ENCODE peak calls at places on chromosomes 13 and 19, in four cellular contexts. Y is colonic mucosa, U is mesendoderm, H is H7. K is an unnamed sample.

GRCh38 chr13:88376762-88377388 is 705.7 kb downstream of the SLITRK5 start:
- DNase-seq in H (no peak), Y (no peak), U (no peak), K (no peak)

GRCh38 chr19:36646746-36647145 is 19.9 kb downstream of the ZNF461 start:
- DNase-seq in U (no peak), H (no peak), Y (no peak), K (no peak)

GRCh38 chr13:50359779-50360178 is 344.5 kb downstream of the KCNRG start:
- DNase-seq in U (no peak), Y (no peak), H (no peak), K (no peak)

GRCh38 chr19:17725422-17726078 is 6.3 kb downstream of the MAP1S start:
- DNase-seq in Y (no peak), U (no peak), H (peak), K (no peak)

GRCh38 chr13:28717170-28717569 is 1.6 kb downstream of the SLC46A3 start:
- DNase-seq in H (no peak), Y (no peak), U (peak), K (no peak)

GRCh38 chr19:13078897-13079541 is 23.6 kb downstream of the LYL1 start:
- DNase-seq in Y (peak), U (no peak), H (no peak), K (no peak)

GRCh38 chr13:73998631-73999030 is 135.6 kb downstream of the KLF12 start:
- DNase-seq in U (no peak), H (no peak), Y (no peak), K (no peak)

GRCh38 chr13:71866173-71867091 is 572 bp downstream of the DACH1 start:
- DNase-seq in Y (peak), H (peak), U (peak), K (peak)

GRCh38 chr13:51235186-51235585 is 13.0 kb downstream of the FAM124A start:
- DNase-seq in H (no peak), Y (no peak), U (no peak), K (no peak)

GRCh38 chr19:14835011-14835410 is at the start of the genes OR7A5 and OR7C1:
- DNase-seq in U (no peak), Y (no peak), H (peak), K (no peak)

GRCh38 chr13:73057284-73058025 is 1.4 kb upstream of the KLF5 start:
- DNase-seq in U (no peak), H (no peak), Y (no peak), K (no peak)

GRCh38 chr13:113616991-113617749 is 32.6 kb downstream of the TFDP1 start:
- DNase-seq in U (peak), Y (no peak), H (peak), K (no peak)

GRCh38 chr13:89925107-89925506 is 1422.4 kb upstream of the MIR17HG start:
- DNase-seq in H (peak), Y (no peak), U (peak), K (no peak)

GRCh38 chr19:51742736-51743288 is 8.9 kb downstream of the FPR1 start:
- DNase-seq in Y (no peak), H (no peak), U (no peak), K (no peak)

GRCh38 chr19:50719119-50719435 is 525 bp downstream of the SHANK1 start:
- DNase-seq in U (no peak), Y (no peak), H (no peak), K (no peak)

GRCh38 chr19:50717026-50717723 is 2.4 kb downstream of the SHANK1 start:
- DNase-seq in H (peak), Y (no peak), U (no peak), K (no peak)

GRCh38 chr19:50717891-50718254 is 1.7 kb downstream of the SHANK1 start:
- DNase-seq in U (peak), Y (no peak), H (no peak), K (no peak)

GRCh38 chr19:50719566-50719965 is at the start of gene SHANK1:
- DNase-seq in U (no peak), Y (no peak), H (peak), K (no peak)

DNA sequence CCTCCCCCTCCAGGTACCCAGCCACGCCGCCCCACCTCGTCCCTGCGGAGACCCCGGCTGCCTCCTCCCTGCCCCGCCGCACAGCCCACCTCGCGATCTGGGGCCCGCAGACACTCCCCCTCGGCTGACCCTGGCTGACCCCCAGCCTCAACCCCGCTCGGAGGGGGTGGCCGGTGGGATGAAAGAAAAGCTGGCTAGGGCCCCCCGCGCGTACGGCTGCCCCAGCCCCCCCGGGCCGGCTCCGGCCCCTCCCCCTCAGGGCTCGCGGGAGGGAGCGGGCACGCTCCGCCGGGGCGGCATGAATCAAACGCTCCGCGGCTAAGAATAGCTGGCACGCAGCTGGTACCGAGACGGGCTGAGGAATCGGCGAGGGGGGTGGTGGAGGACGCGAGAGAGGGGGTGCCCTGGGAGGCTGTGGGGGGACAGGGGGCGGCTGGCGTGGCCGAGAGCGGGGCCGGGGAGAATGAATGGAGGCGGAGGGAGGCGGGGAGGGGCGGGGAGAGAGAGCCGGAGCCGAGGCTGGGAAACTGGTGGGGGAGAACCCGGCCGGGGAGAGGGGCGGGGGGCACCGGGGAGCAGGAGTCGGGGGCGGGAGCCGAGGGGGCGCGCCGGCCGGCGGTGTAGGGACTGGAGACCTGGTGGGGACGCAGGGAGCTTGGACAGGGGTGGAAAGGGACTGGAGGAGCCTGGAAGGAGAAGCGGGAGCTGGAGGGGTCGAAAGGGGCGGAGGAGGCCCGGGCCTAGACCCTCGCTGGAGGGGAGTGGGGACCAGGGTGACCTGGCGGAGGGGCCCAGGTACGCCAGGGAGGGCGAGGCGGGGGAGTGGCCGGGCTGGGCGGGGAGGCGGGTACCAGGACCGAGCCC is 1.1 kb downstream of the SHANK1 start:
- DNase-seq in U (no peak), H (peak), Y (no peak), K (no peak)
- H3K4me3 ChIP-seq in U (peak), H (peak), Y (no peak), K (peak)

DNA sequence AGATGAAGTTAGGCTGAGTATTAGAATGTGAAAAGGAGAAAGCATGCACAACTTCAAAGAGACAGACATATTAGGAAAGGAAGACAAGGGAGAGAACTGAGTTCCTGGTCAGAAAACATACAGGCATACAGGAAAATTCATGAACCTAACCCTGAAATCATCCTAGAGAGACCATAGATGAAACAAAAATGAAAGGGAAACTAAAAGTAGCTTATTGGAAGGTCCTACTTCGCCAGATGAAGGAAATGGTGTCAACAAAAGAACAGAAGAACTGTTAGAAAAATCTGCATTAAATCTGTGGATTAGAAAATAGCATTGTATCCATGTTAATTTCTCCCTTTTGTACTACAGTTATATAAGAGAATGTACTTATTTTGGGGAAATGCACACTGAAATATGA is 169.0 kb upstream of the UFM1 start:
- DNase-seq in H (no peak), Y (no peak), U (no peak), K (no peak)
- H3K4me3 ChIP-seq in H (no peak), Y (no peak), U (no peak), K (no peak)

DNA sequence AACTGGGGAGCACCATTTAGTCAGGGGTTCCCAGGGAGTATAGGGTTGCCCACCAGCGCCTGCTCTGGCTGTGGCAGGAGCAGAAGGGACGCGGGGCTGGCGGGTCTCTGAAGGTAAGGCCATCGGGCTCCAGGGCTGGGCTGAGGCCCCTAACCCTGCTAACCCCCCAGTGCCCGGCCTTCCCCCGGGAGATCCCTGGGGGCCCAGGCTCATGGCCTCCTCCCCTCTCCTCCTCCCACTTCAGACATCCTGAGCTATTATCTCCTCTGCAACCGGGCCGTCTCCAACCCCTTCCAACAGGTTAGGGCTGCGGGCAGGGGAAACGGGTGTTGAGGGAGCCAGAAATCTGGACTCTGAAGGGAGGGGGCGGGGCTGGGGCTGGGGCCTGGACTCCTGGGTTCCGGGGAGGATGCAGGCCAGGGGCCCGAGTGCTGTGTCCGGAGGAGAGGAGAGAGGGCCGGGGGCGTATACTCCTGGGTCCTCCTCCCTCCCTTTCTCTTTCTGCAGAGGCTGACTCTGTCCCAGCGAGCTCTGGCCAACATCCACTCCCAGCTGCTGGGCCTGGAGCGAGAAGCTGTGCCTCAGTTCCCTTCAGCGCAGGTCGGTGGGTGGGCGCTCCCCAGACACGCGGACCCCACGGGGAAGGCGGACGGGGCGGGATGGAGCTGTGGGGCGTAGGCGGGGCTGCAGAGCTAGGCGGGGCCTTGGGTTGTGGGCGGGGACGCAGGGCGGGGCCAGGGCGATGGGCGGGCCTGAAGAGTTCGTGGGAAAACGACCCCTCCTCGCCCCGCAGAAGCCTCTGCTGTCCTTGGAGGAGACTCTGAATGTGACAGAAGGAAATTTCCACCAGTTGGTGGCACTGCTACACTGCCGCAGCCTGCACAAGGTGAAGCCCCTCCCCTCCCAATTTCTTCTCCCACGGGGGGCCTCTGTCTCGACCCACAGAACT is 15.3 kb downstream of the TTYH1 start:
- DNase-seq in Y (no peak), H (peak), U (peak), K (peak)
- H3K4me3 ChIP-seq in Y (peak), H (peak), U (no peak), K (peak)

GRCh38 chr13:79387853-79388252 is 18.2 kb downstream of the RBM26 start:
- DNase-seq in Y (no peak), U (peak), H (no peak), K (no peak)

GRCh38 chr13:79382545-79383275 is 23.3 kb downstream of the RBM26 start:
- DNase-seq in Y (no peak), U (no peak), H (no peak), K (no peak)

GRCh38 chr13:79386125-79386822 is 19.8 kb downstream of the RBM26 start:
- DNase-seq in U (no peak), Y (no peak), H (no peak), K (no peak)

GRCh38 chr13:79384022-79384610 is 21.9 kb downstream of the RBM26 start:
- DNase-seq in U (no peak), H (no peak), Y (peak), K (no peak)

DNA sequence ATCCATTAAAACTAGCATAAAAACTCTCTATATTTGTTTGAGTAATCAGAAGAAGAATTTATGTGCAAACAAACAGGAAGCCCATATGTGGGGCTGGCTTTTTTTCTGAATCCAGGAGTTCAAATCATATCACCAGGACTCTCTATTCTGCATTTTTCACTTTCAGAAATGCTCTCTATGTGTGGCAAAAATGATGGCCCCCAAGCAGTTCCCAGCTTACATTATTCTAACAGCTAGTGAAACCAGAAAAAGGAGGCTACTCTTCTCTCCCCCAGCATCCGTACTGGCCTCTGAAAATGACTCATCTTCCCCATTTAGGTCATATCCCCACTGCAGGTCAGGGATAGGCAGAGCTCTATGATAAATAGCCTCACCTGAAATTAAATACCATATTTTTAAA is 20.4 kb downstream of the RBM26 start:
- DNase-seq in H (no peak), U (no peak), Y (no peak), K (no peak)
- H3K4me3 ChIP-seq in H (no peak), U (no peak), Y (no peak), K (no peak)

GRCh38 chr13:24683370-24683769 is 3.2 kb downstream of the ATP12A start:
- DNase-seq in Y (no peak), U (peak), H (no peak), K (no peak)
- H3K4me3 ChIP-seq in Y (no peak), U (no peak), H (no peak), K (no peak)

DNA sequence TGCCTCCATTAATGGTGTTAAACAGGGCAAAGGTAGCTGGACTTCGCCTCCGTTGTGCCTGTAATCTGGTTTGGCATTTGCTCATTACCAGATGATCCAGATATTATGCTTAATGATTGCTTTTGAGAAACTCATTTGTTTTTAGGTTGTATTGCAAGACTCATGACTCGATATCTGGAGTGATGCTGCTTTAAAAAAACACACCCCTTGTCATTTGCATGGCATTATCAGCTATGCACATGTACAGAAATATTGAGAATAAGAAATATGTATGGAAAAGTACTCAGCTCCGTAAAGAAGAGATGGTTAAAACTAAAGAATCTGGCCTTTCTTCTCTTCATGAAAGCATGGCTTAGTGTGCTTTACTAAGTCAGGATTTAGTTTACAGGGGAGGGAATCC is 95.0 kb downstream of the ARHGEF7 start:
- DNase-seq in Y (no peak), U (no peak), H (peak), K (no peak)
- H3K4me3 ChIP-seq in Y (no peak), U (no peak), H (no peak), K (no peak)

DNA sequence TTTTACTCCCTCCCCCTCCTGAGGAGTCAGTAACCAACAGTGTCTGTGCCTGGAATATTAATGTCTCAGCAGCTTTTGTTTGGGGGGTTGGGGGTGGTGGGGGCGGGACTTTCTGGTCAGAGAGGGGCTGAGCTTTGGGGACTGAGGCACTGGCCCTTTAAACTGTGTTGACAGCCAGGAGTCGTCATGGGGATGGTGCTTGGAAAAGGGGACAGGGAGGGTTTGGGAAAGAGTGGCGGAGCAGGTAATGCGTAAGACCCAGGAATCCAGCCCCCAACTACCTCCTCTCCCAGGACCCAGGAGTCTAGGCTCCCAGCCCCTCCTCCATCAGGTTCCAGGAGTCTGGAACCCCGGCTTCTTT is 5.2 kb downstream of the CADM4 start:
- DNase-seq in U (peak), Y (no peak), H (peak), K (no peak)
- H3K4me3 ChIP-seq in U (peak), Y (no peak), H (peak), K (no peak)

GRCh38 chr13:95552208-95552538 is 347 bp upstream of the CLDN10 start:
- DNase-seq in Y (no peak), U (no peak), H (no peak), K (no peak)

GRCh38 chr13:95553614-95554385 is 1.3 kb downstream of the CLDN10 start:
- DNase-seq in Y (peak), H (peak), U (peak), K (no peak)

GRCh38 chr13:95553271-95553588 is 710 bp downstream of the CLDN10 start:
- DNase-seq in H (no peak), Y (no peak), U (peak), K (no peak)

GRCh38 chr13:95556981-95557380 is 4.5 kb downstream of the CLDN10 start:
- DNase-seq in Y (no peak), U (no peak), H (no peak), K (no peak)

GRCh38 chr13:95552539-95553270 is at the start of gene CLDN10:
- DNase-seq in H (peak), Y (peak), U (peak), K (no peak)
- H3K4me3 ChIP-seq in H (peak), Y (peak), U (peak), K (no peak)

DNA sequence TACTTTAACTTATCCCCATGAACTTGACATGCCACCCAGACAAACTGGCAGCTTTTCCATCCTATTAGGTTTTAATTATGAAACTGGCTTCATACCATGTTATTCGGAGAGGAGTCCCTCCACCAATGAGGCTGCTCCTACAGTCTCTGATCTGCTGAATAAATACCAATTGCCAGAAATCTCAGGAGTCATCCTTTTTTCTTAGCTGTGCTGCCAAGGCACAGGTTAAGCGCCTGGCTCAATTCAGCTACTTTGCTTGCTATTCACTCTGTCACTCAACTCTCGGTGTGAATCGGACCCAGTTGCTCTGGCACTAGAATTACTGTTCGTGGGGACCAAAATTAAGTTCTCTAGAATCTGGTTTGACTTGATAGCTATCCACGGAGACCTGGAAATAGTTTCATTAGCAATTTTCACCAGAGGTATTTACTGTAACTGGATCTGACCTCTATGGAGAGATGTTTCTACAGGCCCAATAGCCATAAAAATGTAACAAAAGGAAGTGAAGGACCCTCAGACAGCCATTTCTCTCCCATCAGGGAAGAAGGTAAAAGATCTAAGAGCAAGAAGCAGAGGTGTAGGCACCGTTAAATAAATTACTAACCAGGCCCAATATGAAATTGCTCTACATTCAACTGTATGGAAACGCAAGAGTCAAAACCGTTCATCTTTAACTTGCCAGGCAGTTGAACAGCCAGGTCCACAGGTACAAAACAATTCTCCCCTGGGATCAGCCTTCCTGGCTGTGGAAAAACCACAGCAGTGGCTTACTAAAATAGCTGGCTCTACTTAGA is 5.4 kb downstream of the ZC3H4 start:
- DNase-seq in H (no peak), Y (no peak), U (no peak), K (no peak)
- H3K4me3 ChIP-seq in H (no peak), Y (no peak), U (no peak), K (no peak)

GRCh38 chr13:80132741-80133601 is 208.0 kb downstream of the SPRY2 start:
- DNase-seq in U (peak), H (no peak), Y (peak), K (peak)
- H3K4me3 ChIP-seq in U (no peak), H (no peak), Y (peak), K (peak)